ENCODE peak calls at places on chromosomes 11 and 22, in seven cellular contexts. L, D, P, N, H, Q and U are unnamed samples.

GRCh38 chr11:19890308-19890707 is 177.7 kb downstream of the NAV2 start:
- DNase-seq in D (no peak), N (peak), Q (no peak), L (no peak), P (peak), H (no peak), U (no peak)

GRCh38 chr11:126597041-126597440 is 241.6 kb downstream of the ST3GAL4 start:
- DNase-seq in N (no peak), D (no peak), H (no peak), Q (no peak), L (no peak), P (no peak), U (peak)

GRCh38 chr11:40188848-40189247 is 1270.6 kb downstream of the LRRC4C start:
- DNase-seq in H (peak), N (no peak), D (peak), P (no peak), L (no peak), Q (no peak), U (no peak)

GRCh38 chr22:20115691-20116375 is at the start of gene RANBP1:
- DNase-seq in L (no peak), P (no peak), Q (no peak), D (no peak), N (no peak), H (no peak), U (no peak)

GRCh38 chr11:131246156-131246555 is 124.3 kb upstream of the NTM start:
- DNase-seq in N (no peak), H (no peak), D (no peak), Q (no peak), L (no peak), P (peak), U (no peak)

GRCh38 chr11:119066481-119066880 is 1.1 kb upstream of the VPS11 start:
- DNase-seq in D (peak), L (no peak), Q (no peak), H (no peak), N (no peak), P (no peak), U (no peak)

GRCh38 chr22:41222846-41223507 is 17.8 kb downstream of the CHADL start:
- DNase-seq in P (no peak), L (no peak), H (no peak), N (no peak), D (no peak), Q (no peak), U (no peak)

GRCh38 chr22:44443641-44444235 is 54.3 kb downstream of the RTL6 start:
- DNase-seq in H (no peak), Q (no peak), N (no peak), P (no peak), D (no peak), L (peak), U (peak)

GRCh38 chr22:19109198-19110063 is 12.8 kb downstream of the DGCR2 start:
- DNase-seq in Q (peak), P (no peak), H (no peak), N (peak), L (peak), D (no peak), U (peak)

GRCh38 chr22:40289991-40290459 is 56.3 kb upstream of the ADSL start:
- DNase-seq in L (no peak), Q (peak), D (no peak), H (no peak), N (peak), P (no peak), U (no peak)

GRCh38 chr11:94880216-94880615 is 93.1 kb downstream of the CWC15 start:
- DNase-seq in Q (peak), H (peak), L (no peak), N (peak), D (peak), P (no peak), U (no peak)

GRCh38 chr11:120183701-120184141 is 27.1 kb upstream of the OAF start:
- DNase-seq in L (peak), D (no peak), P (no peak), H (no peak), N (no peak), Q (peak), U (peak)

GRCh38 chr11:3920148-3920852 is 64.8 kb downstream of the STIM1 start:
- DNase-seq in D (no peak), P (peak), H (no peak), L (no peak), Q (peak), N (peak), U (no peak)

GRCh38 chr11:986270-986951 is 50.1 kb downstream of the MUC6 start:
- DNase-seq in H (no peak), D (peak), N (no peak), Q (peak), P (no peak), L (no peak), U (peak)

GRCh38 chr11:26322335-26323067 is 9.4 kb upstream of the ANO3 start:
- DNase-seq in L (no peak), P (no peak), H (no peak), D (peak), Q (no peak), N (no peak), U (no peak)

GRCh38 chr22:49575703-49576081 is 252.0 kb downstream of the BRD1 start:
- DNase-seq in H (no peak), P (no peak), D (no peak), N (no peak), L (peak), Q (no peak), U (no peak)

GRCh38 chr22:30317778-30318177 is 9.0 kb downstream of the TBC1D10A start:
- DNase-seq in Q (no peak), L (no peak), N (no peak), D (no peak), P (no peak), H (no peak), U (no peak)

GRCh38 chr11:76602431-76602861 is 68.1 kb downstream of the LRRC32 start:
- DNase-seq in H (no peak), N (no peak), Q (no peak), D (no peak), P (no peak), L (no peak), U (peak)

GRCh38 chr11:2213890-2214526 is 42.4 kb upstream of the TH start:
- DNase-seq in D (no peak), N (no peak), L (peak), H (no peak), Q (peak), P (no peak), U (peak)

GRCh38 chr22:37588540-37589215 is 8.8 kb upstream of the LGALS2 start:
- DNase-seq in P (no peak), L (no peak), H (no peak), N (no peak), D (no peak), Q (no peak), U (no peak)

GRCh38 chr22:33726294-33726711 is 194.0 kb downstream of the LARGE1 start:
- DNase-seq in Q (no peak), D (no peak), H (no peak), P (peak), L (no peak), N (peak), U (no peak)

GRCh38 chr11:76810151-76810853 is 27.1 kb downstream of the TSKU start:
- DNase-seq in L (no peak), N (no peak), Q (peak), H (no peak), P (no peak), D (peak), U (peak)

GRCh38 chr11:44611687-44612437 is 46.4 kb downstream of the CD82 start:
- DNase-seq in H (no peak), Q (no peak), P (no peak), L (no peak), D (no peak), N (no peak), U (no peak)

GRCh38 chr11:27921472-27921871 is 186.5 kb downstream of the KIF18A start:
- DNase-seq in H (no peak), D (no peak), L (no peak), Q (no peak), P (no peak), N (no peak), U (no peak)

GRCh38 chr22:38240734-38241252 is 32.0 kb downstream of the TMEM184B start:
- DNase-seq in P (peak), D (peak), L (no peak), N (peak), Q (no peak), H (no peak), U (no peak)

GRCh38 chr22:43277987-43278601 is 65.1 kb downstream of the SCUBE1 start:
- DNase-seq in L (no peak), P (no peak), D (no peak), N (no peak), Q (no peak), H (peak), U (no peak)

GRCh38 chr11:75270896-75271415 is 30.4 kb downstream of the TPBGL start:
- DNase-seq in H (no peak), N (no peak), D (peak), Q (no peak), L (peak), P (peak), U (peak)

GRCh38 chr11:134815404-134815803 is 403.4 kb upstream of the B3GAT1 start:
- DNase-seq in L (no peak), Q (no peak), H (no peak), P (no peak), D (no peak), N (no peak), U (no peak)

GRCh38 chr11:34419158-34419557 is 19.6 kb upstream of the CAT start:
- DNase-seq in L (no peak), P (no peak), H (no peak), D (peak), Q (no peak), N (no peak), U (no peak)

GRCh38 chr22:39908737-39909136 is 7.9 kb downstream of the GRAP2 start:
- DNase-seq in H (no peak), D (no peak), N (peak), L (no peak), Q (no peak), P (no peak), U (no peak)

GRCh38 chr11:130204703-130205095 is 45.1 kb downstream of the ST14 start:
- DNase-seq in L (no peak), Q (no peak), D (no peak), N (no peak), P (no peak), H (no peak), U (peak)

GRCh38 chr11:21710791-21711190 is 482.1 kb upstream of the ANO5 start:
- DNase-seq in P (no peak), Q (no peak), D (no peak), L (no peak), N (no peak), H (no peak), U (no peak)

GRCh38 chr22:35742342-35743100 is 24.8 kb downstream of the APOL5 start:
- DNase-seq in L (no peak), P (peak), Q (no peak), N (peak), H (no peak), D (no peak), U (no peak)

GRCh38 chr22:31082606-31083376 is 1.7 kb downstream of the SMTN start:
- DNase-seq in D (peak), L (peak), P (peak), Q (peak), N (peak), H (no peak), U (peak)